ENCODE peak calls at places on chromosomes 3 and 15, in four cellular contexts. O, U, Q and X are unnamed samples.
A peak's percentile ranks its signal among the peaks of the same experiment; 100 is the strongest.

GRCh38 chr3:106176734-106177133 is 307.9 kb upstream of the CBLB start:
- DNase-seq in Q (no peak), U (peak; percentile 81), O (no peak), X (no peak)

GRCh38 chr15:47266556-47266955 is 450.7 kb upstream of the SEMA6D start:
- DNase-seq in Q (no peak), U (no peak), O (no peak), X (no peak)

GRCh38 chr3:105938101-105938500 is 69.3 kb upstream of the CBLB start:
- DNase-seq in O (peak; percentile 99), U (no peak), Q (no peak), X (peak; percentile 98)

GRCh38 chr3:177646749-177647148 is 449.5 kb upstream of the TBL1XR1 start:
- DNase-seq in O (no peak), U (peak; percentile 26), Q (no peak), X (no peak)

GRCh38 chr15:60673918-60674558 is 195.1 kb upstream of the ICE2 start:
- DNase-seq in U (no peak), O (peak; percentile 18), Q (no peak), X (no peak)

GRCh38 chr15:74893627-74894026 is 3.8 kb downstream of the MPI start:
- DNase-seq in U (peak; percentile 61), Q (no peak), O (no peak), X (no peak)

GRCh38 chr3:123859177-123859576 is 25.0 kb downstream of the MYLK start:
- DNase-seq in O (no peak), U (no peak), Q (no peak), X (no peak)

GRCh38 chr3:98945006-98945626 is 43.6 kb upstream of the DCBLD2 start:
- DNase-seq in O (no peak), U (no peak), Q (no peak), X (no peak)

GRCh38 chr3:49415931-49416601 is 3.8 kb downstream of the TCTA start:
- DNase-seq in O (no peak), U (peak; percentile 58), Q (no peak), X (no peak)

GRCh38 chr3:192812736-192813383 is 85.5 kb upstream of the FGF12 start:
- DNase-seq in U (no peak), Q (peak; percentile 31), O (no peak), X (no peak)

GRCh38 chr15:80068578-80068977 is 9.1 kb downstream of the ZFAND6 start:
- DNase-seq in U (no peak), Q (no peak), O (no peak), X (no peak)

GRCh38 chr3:150603888-150604319 is 783 bp downstream of the SELENOT start:
- DNase-seq in O (no peak), U (no peak), Q (no peak), X (no peak)

GRCh38 chr3:71949403-71949802 is 164.5 kb upstream of the PROK2 start:
- DNase-seq in Q (no peak), O (no peak), U (no peak), X (no peak)